ENCODE peak calls at places on chromosomes 3 and 15, in six cellular contexts. C, M, R, G, N and K are unnamed samples.

GRCh38 chr15:67101981-67102929 is 36.9 kb downstream of the SMAD3 start:
- DNase-seq in C (no peak), M (no peak), R (no peak), G (no peak), N (peak; percentile 27), K (no peak)

GRCh38 chr3:88810455-88810854 is 297.0 kb upstream of the EPHA3 start:
- DNase-seq in C (no peak), M (peak; percentile 30), R (no peak), G (no peak), N (no peak), K (no peak)

GRCh38 chr3:30226606-30227151 is 379.7 kb upstream of the TGFBR2 start:
- DNase-seq in C (no peak), M (peak; percentile 32), R (no peak), G (no peak), N (no peak), K (no peak)

GRCh38 chr15:101723161-101723873 is 956 bp downstream of the TARS3 start:
- DNase-seq in C (no peak), M (no peak), R (no peak), G (peak; percentile 22), N (peak; percentile 37), K (no peak)

GRCh38 chr3:72461787-72462186 is 386.5 kb downstream of the SHQ1 start:
- DNase-seq in C (no peak), M (peak; percentile 54), R (no peak), G (no peak), N (no peak), K (no peak)

GRCh38 chr3:168341965-168342719 is 246.4 kb upstream of the GOLIM4 start:
- DNase-seq in C (no peak), M (no peak), R (no peak), G (no peak), N (no peak), K (no peak)

GRCh38 chr3:185823280-185824044 is 1.4 kb downstream of the IGF2BP2 start:
- DNase-seq in C (no peak), M (peak; percentile 51), R (no peak), G (peak; percentile 6), N (peak; percentile 41), K (no peak)

GRCh38 chr3:139772539-139773500 is 95.0 kb upstream of the NMNAT3 start:
- DNase-seq in C (no peak), M (no peak), R (no peak), G (no peak), N (peak; percentile 68), K (no peak)

GRCh38 chr3:123809597-123809996 is 74.5 kb downstream of the MYLK start:
- DNase-seq in C (no peak), M (no peak), R (no peak), G (no peak), N (no peak), K (no peak)

GRCh38 chr3:1072040-1072439 is 20.8 kb upstream of the CNTN6 start:
- DNase-seq in C (no peak), M (no peak), R (no peak), G (no peak), N (no peak), K (no peak)

GRCh38 chr3:134253475-134254231 is 3.0 kb upstream of the RYK start:
- DNase-seq in C (no peak), M (no peak), R (no peak), G (no peak), N (no peak), K (no peak)

GRCh38 chr3:49017978-49018706 is at the start of gene DALRD3:
- DNase-seq in C (peak; percentile 66), M (peak; percentile 72), R (no peak), G (peak; percentile 61), N (peak; percentile 47), K (no peak)

GRCh38 chr15:48221885-48222284 is 15.8 kb downstream of the SLC12A1 start:
- DNase-seq in C (no peak), M (no peak), R (no peak), G (no peak), N (peak; percentile 27), K (no peak)

GRCh38 chr3:50912746-50913145 is 238.0 kb downstream of the DOCK3 start:
- DNase-seq in C (no peak), M (no peak), R (no peak), G (no peak), N (no peak), K (no peak)

GRCh38 chr3:103613738-103614137 is 1178.9 kb downstream of the ZPLD1 start:
- DNase-seq in C (no peak), M (no peak), R (no peak), G (no peak), N (no peak), K (no peak)

GRCh38 chr3:134462236-134463059 is 23.3 kb downstream of the ANAPC13 start:
- DNase-seq in C (no peak), M (no peak), R (no peak), G (no peak), N (peak; percentile 54), K (no peak)

GRCh38 chr15:79218588-79219200 is 63.8 kb upstream of the ANKRD34C start:
- DNase-seq in C (no peak), M (no peak), R (no peak), G (no peak), N (peak; percentile 40), K (no peak)

GRCh38 chr3:117633207-117633606 is 923.6 kb downstream of the TUSC7 start:
- DNase-seq in C (no peak), M (no peak), R (no peak), G (no peak), N (no peak), K (no peak)

GRCh38 chr15:71142780-71143179 is 27.5 kb downstream of the THSD4 start:
- DNase-seq in C (no peak), M (no peak), R (no peak), G (no peak), N (no peak), K (no peak)

GRCh38 chr3:142844339-142844977 is 44.4 kb downstream of the PCOLCE2 start:
- DNase-seq in C (no peak), M (no peak), R (no peak), G (no peak), N (peak; percentile 42), K (peak; percentile 7)

GRCh38 chr3:8371085-8371551 is 130.5 kb upstream of the LMCD1 start:
- DNase-seq in C (no peak), M (peak; percentile 39), R (no peak), G (no peak), N (peak; percentile 80), K (no peak)

GRCh38 chr3:184609861-184610365 is 48.3 kb downstream of the EPHB3 start:
- DNase-seq in C (no peak), M (no peak), R (no peak), G (no peak), N (no peak), K (no peak)

GRCh38 chr3:100040446-100040845 is 73.9 kb downstream of the FILIP1L start:
- DNase-seq in C (no peak), M (peak; percentile 61), R (no peak), G (no peak), N (no peak), K (no peak)

GRCh38 chr3:146125946-146126345 is 35.0 kb downstream of the PLOD2 start:
- DNase-seq in C (no peak), M (no peak), R (no peak), G (no peak), N (peak; percentile 77), K (no peak)

GRCh38 chr15:43242616-43243015 is 21.8 kb upstream of the EPB42 start:
- DNase-seq in C (no peak), M (no peak), R (no peak), G (no peak), N (no peak), K (no peak)

GRCh38 chr3:47301456-47301855 is 18.7 kb downstream of the KLHL18 start:
- DNase-seq in C (no peak), M (no peak), R (no peak), G (no peak), N (no peak), K (no peak)

GRCh38 chr15:63434567-63435219 is 53.0 kb upstream of the CA12 start:
- DNase-seq in C (no peak), M (no peak), R (no peak), G (no peak), N (no peak), K (no peak)

GRCh38 chr3:195849322-195850074 is 37.8 kb upstream of the MUC4 start:
- DNase-seq in C (no peak), M (no peak), R (no peak), G (no peak), N (peak; percentile 52), K (no peak)